ENCODE peak calls at places on chromosomes 1 and 21, in four cellular contexts. G, X, L and P are unnamed samples.

GRCh38 chr1:23421343-23421742 is 3.2 kb downstream of the TCEA3 start:
- DNase-seq in G (no peak), X (no peak), L (no peak), P (no peak)

GRCh38 chr1:29284961-29285560 is 48.7 kb downstream of the PTPRU start:
- DNase-seq in G (no peak), X (no peak), L (no peak), P (no peak)

GRCh38 chr1:178566187-178566586 is 53.3 kb downstream of the TEX35 start:
- DNase-seq in G (no peak), X (no peak), L (peak; percentile 51), P (no peak)

GRCh38 chr1:161382214-161383019 is 14.7 kb upstream of the CFAP126 start:
- DNase-seq in G (no peak), X (peak; percentile 74), L (peak; percentile 81), P (no peak)

GRCh38 chr1:52814465-52814864 is 28.1 kb upstream of the ZYG11A start:
- DNase-seq in G (no peak), X (no peak), L (peak; percentile 62), P (no peak)

GRCh38 chr1:85224734-85225623 is 24.2 kb upstream of the SYDE2 start:
- DNase-seq in G (peak; percentile 61), X (no peak), L (peak; percentile 48), P (no peak)

GRCh38 chr1:197614916-197615692 is 160.2 kb downstream of the DENND1B start:
- DNase-seq in G (no peak), X (peak; percentile 53), L (peak; percentile 51), P (no peak)

GRCh38 chr1:156284762-156285161 is 637 bp downstream of the TMEM79 start:
- DNase-seq in G (no peak), X (no peak), L (no peak), P (no peak)

GRCh38 chr1:87866416-87866815 is 537.7 kb downstream of the LMO4 start:
- DNase-seq in G (no peak), X (no peak), L (no peak), P (no peak)

GRCh38 chr1:151715726-151716404 is 738 bp downstream of the CELF3 start:
- DNase-seq in G (no peak), X (peak; percentile 34), L (no peak), P (no peak)

GRCh38 chr1:14919755-14920154 is 233.8 kb upstream of the TMEM51 start:
- DNase-seq in G (no peak), X (no peak), L (no peak), P (no peak)

GRCh38 chr1:14923400-14924011 is 230.0 kb upstream of the TMEM51 start:
- DNase-seq in G (no peak), X (no peak), L (no peak), P (no peak)

GRCh38 chr1:14922942-14923341 is 230.6 kb upstream of the TMEM51 start:
- DNase-seq in G (no peak), X (no peak), L (no peak), P (no peak)

GRCh38 chr1:14919289-14919688 is 234.3 kb upstream of the TMEM51 start:
- DNase-seq in G (no peak), X (no peak), L (no peak), P (no peak)

DNA sequence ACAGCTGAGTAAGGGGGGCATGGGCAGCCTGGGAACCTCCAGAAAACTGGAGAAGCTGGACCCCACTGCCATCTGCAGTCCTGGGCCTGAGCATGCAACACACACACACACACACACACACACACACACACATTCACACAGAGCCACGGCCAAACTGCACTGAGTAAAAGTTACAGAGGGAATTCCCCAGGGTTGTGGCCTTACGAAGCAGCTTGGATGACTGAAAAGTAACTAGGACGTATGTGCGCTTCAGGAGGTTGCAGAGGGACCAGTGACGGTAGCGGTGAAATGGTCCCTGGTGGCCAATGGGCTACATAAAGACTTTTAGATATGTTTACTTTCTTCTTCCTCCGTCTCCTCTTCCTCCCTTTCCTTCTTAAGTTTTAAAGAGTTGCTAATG is 232.5 kb upstream of the TMEM51 start:
- DNase-seq in G (no peak), X (no peak), L (peak; percentile 66), P (no peak)
- H3K27ac ChIP-seq in G (no peak overlapping the region), X (no peak overlapping the region), L (no peak overlapping the region), P (no peak overlapping the region)

GRCh38 chr1:76958808-76959207 is 91.5 kb downstream of the ST6GALNAC5 start:
- DNase-seq in G (no peak), X (no peak), L (no peak), P (no peak)
- H3K27ac ChIP-seq in G (no peak overlapping the region), X (no peak overlapping the region), L (no peak overlapping the region), P (no peak overlapping the region)

GRCh38 chr21:33657124-33657842 is 15.0 kb downstream of the ITSN1 start:
- DNase-seq in G (no peak), X (no peak), L (peak; percentile 34), P (no peak)
- H3K27ac ChIP-seq in G (peak overlapping the region; percentile 54), X (no peak overlapping the region), L (peak overlapping the region; percentile 5), P (no peak overlapping the region)

GRCh38 chr1:9631613-9632012 is 19.9 kb upstream of the PIK3CD start:
- DNase-seq in G (no peak), X (no peak), L (no peak), P (no peak)

GRCh38 chr1:9626201-9626608 is 25.3 kb upstream of the PIK3CD start:
- DNase-seq in G (no peak), X (peak; percentile 73), L (no peak), P (no peak)

GRCh38 chr1:9630331-9631081 is 21.0 kb upstream of the PIK3CD start:
- DNase-seq in G (no peak), X (no peak), L (no peak), P (no peak)

GRCh38 chr1:9628541-9629444 is 22.7 kb upstream of the PIK3CD start:
- DNase-seq in G (no peak), X (peak; percentile 48), L (no peak), P (no peak)

GRCh38 chr1:9629445-9630201 is 21.9 kb upstream of the PIK3CD start:
- DNase-seq in G (peak; percentile 85), X (peak; percentile 69), L (no peak), P (no peak)
- H3K27ac ChIP-seq in G (peak overlapping the region; percentile 70), X (peak overlapping the region; percentile 15), L (no peak overlapping the region), P (no peak overlapping the region)